ENCODE peak calls at places on chromosome 15, in seven cellular contexts. L is lower lobe of right lung, Y is cardiac muscle cell, U is amniotic epithelial cell, V is RKO, Q is NB4, Z is aorta. X is an unnamed sample.

GRCh38 chr15:75810874-75811498 is 32.3 kb upstream of the UBE2Q2 start:
- DNase-seq in L (no peak), Y (no peak), U (no peak), V (no peak), Q (no peak), Z (no peak), X (no peak)

GRCh38 chr15:90154861-90155626 is 46.1 kb upstream of the SEMA4B start:
- DNase-seq in L (no peak), Y (no peak), U (peak), V (no peak), Q (peak), Z (no peak), X (peak)

GRCh38 chr15:74303741-74304309 is 63.6 kb downstream of the CYP11A1 start:
- DNase-seq in L (no peak), Y (no peak), U (no peak), V (no peak), Q (no peak), Z (no peak), X (no peak)

GRCh38 chr15:93241696-93242585 is 152.9 kb upstream of the RGMA start:
- DNase-seq in L (no peak), Y (no peak), U (no peak), V (no peak), Q (no peak), Z (no peak), X (no peak)

GRCh38 chr15:89327113-89327512 is 7.5 kb downstream of the POLG start:
- DNase-seq in L (no peak), Y (no peak), U (no peak), V (no peak), Q (no peak), Z (no peak), X (no peak)

GRCh38 chr15:63553388-63553791 is 43.8 kb upstream of the FBXL22 start:
- DNase-seq in L (no peak), Y (peak), U (peak), V (no peak), Q (no peak), Z (no peak), X (peak)

GRCh38 chr15:68385240-68385561 is 46.8 kb downstream of the ITGA11 start:
- DNase-seq in L (peak), Y (no peak), U (no peak), V (no peak), Q (no peak), Z (no peak), X (no peak)

GRCh38 chr15:63340878-63341277 is 40.8 kb downstream of the CA12 start:
- DNase-seq in L (no peak), Y (no peak), U (peak), V (no peak), Q (no peak), Z (no peak), X (no peak)

GRCh38 chr15:77759896-77760592 is 127.3 kb upstream of the LINGO1 start:
- DNase-seq in L (no peak), Y (no peak), U (no peak), V (no peak), Q (no peak), Z (no peak), X (no peak)

GRCh38 chr15:45690581-45691260 is 55.9 kb downstream of the SQOR start:
- DNase-seq in L (no peak), Y (no peak), U (no peak), V (no peak), Q (no peak), Z (no peak), X (no peak)

GRCh38 chr15:90686435-90687218 is 30.5 kb upstream of the BLM start:
- DNase-seq in L (no peak), Y (no peak), U (no peak), V (no peak), Q (peak), Z (no peak), X (no peak)

GRCh38 chr15:88580532-88580931 is 34.1 kb upstream of the DET1 start:
- DNase-seq in L (no peak), Y (no peak), U (peak), V (no peak), Q (no peak), Z (no peak), X (no peak)

GRCh38 chr15:79089890-79090486 is 592 bp downstream of the RASGRF1 start:
- DNase-seq in L (no peak), Y (no peak), U (no peak), V (no peak), Q (no peak), Z (no peak), X (no peak)

GRCh38 chr15:69587731-69588130 is 135.1 kb downstream of the RPLP1 start:
- DNase-seq in L (no peak), Y (no peak), U (no peak), V (no peak), Q (no peak), Z (no peak), X (no peak)

GRCh38 chr15:34099914-34100313 is 1.7 kb downstream of the EMC7 start:
- DNase-seq in L (no peak), Y (no peak), U (no peak), V (no peak), Q (no peak), Z (no peak), X (no peak)

GRCh38 chr15:67843571-67844387 is 3.9 kb upstream of the RNU6-1 start:
- DNase-seq in L (no peak), Y (peak), U (peak), V (no peak), Q (peak), Z (no peak), X (no peak)

GRCh38 chr15:71261934-71262333 is 146.7 kb downstream of the THSD4 start:
- DNase-seq in L (no peak), Y (no peak), U (peak), V (no peak), Q (no peak), Z (no peak), X (peak)

GRCh38 chr15:55246567-55246966 is 43.0 kb downstream of the RAB27A start:
- DNase-seq in L (no peak), Y (no peak), U (no peak), V (no peak), Q (no peak), Z (no peak), X (no peak)

GRCh38 chr15:92801774-92802464 is 98.2 kb upstream of the CHD2 start:
- DNase-seq in L (peak), Y (no peak), U (peak), V (no peak), Q (peak), Z (peak), X (peak)

GRCh38 chr15:77535845-77536244 is 96.9 kb downstream of the LINGO1 start:
- DNase-seq in L (no peak), Y (no peak), U (no peak), V (no peak), Q (no peak), Z (peak), X (no peak)